ENCODE peak calls at places on chromosomes 2 and 18, in four cellular contexts. N, R, U and W are unnamed samples.
A peak's percentile ranks its signal among the peaks of the same experiment; 100 is the strongest.

GRCh38 chr2:54074636-54075341 is 40.6 kb upstream of the ACYP2 start:
- DNase-seq in N (no peak), R (no peak), U (no peak), W (no peak)

GRCh38 chr2:174522553-174522952 is 35.7 kb upstream of the GPR155 start:
- DNase-seq in N (no peak), R (peak; percentile 12), U (no peak), W (no peak)

GRCh38 chr2:99480390-99480789 is 9.4 kb downstream of the REV1 start:
- DNase-seq in N (no peak), R (no peak), U (no peak), W (no peak)

GRCh38 chr2:133768261-133769021 is 200.2 kb upstream of the NCKAP5 start:
- DNase-seq in N (no peak), R (peak; percentile 92), U (peak; percentile 59), W (no peak)

GRCh38 chr2:231592636-231593145 is at the start of gene TEX44:
- DNase-seq in N (no peak), R (no peak), U (no peak), W (no peak)

GRCh38 chr18:75533954-75534353 is 106.5 kb upstream of the SMIM21 start:
- DNase-seq in N (no peak), R (no peak), U (no peak), W (no peak)

GRCh38 chr2:182907081-182907830 is 40.8 kb upstream of the FRZB start:
- DNase-seq in N (no peak), R (no peak), U (no peak), W (no peak)

GRCh38 chr2:196798980-196799379 is 503 bp downstream of the GTF3C3 start:
- DNase-seq in N (no peak), R (no peak), U (no peak), W (no peak)